ENCODE peak calls at places on chromosomes 7 and 10, in four cellular contexts. C, N, T and B are unnamed samples.
A peak's percentile ranks its signal among the peaks of the same experiment; 100 is the strongest.

GRCh38 chr7:70764004-70764691 is 367.8 kb upstream of the GALNT17 start:
- DNase-seq in T (no peak), N (no peak), C (no peak), B (no peak)

GRCh38 chr10:95864906-95865813 is 42.6 kb upstream of the CC2D2B start:
- DNase-seq in N (peak; percentile 30), T (peak; percentile 67), C (no peak), B (no peak)

GRCh38 chr7:102046373-102047117 is 229.1 kb downstream of the CUX1 start:
- DNase-seq in C (no peak), T (no peak), N (no peak), B (no peak)

GRCh38 chr7:11540271-11540761 is 291.7 kb downstream of the THSD7A start:
- DNase-seq in N (no peak), T (no peak), C (no peak), B (no peak)

GRCh38 chr10:124671486-124672075 is 72.6 kb downstream of the FAM53B start:
- DNase-seq in N (no peak), T (peak; percentile 45), C (no peak), B (no peak)

GRCh38 chr7:98357751-98358161 is 43.1 kb downstream of the BAIAP2L1 start:
- DNase-seq in N (peak; percentile 52), T (peak; percentile 89), C (no peak), B (no peak)

GRCh38 chr10:60236869-60237524 is 152.7 kb downstream of the ANK3 start:
- DNase-seq in T (no peak), N (peak; percentile 38), C (peak; percentile 5), B (no peak)

GRCh38 chr10:97549587-97550322 is 22.8 kb upstream of the ANKRD2 start:
- DNase-seq in T (no peak), C (no peak), N (no peak), B (no peak)

GRCh38 chr10:200405-200804 is 65.2 kb downstream of the ZMYND11 start:
- DNase-seq in T (no peak), N (no peak), C (no peak), B (no peak)

GRCh38 chr7:2116903-2117680 is 115.7 kb downstream of the MAD1L1 start:
- DNase-seq in C (no peak), T (no peak), N (no peak), B (no peak)

GRCh38 chr7:113976508-113976907 is 57.7 kb upstream of the PPP1R3A start:
- DNase-seq in N (no peak), T (no peak), C (no peak), B (no peak)

GRCh38 chr10:70784476-70784875 is 701 bp downstream of the TBATA start:
- DNase-seq in T (peak; percentile 33), C (no peak), N (no peak), B (no peak)

GRCh38 chr7:116986611-116987565 is 33.6 kb downstream of the ST7 start:
- DNase-seq in C (no peak), N (no peak), T (no peak), B (no peak)

GRCh38 chr10:132972149-132972985 is 30.0 kb upstream of the CFAP46 start:
- DNase-seq in T (no peak), N (no peak), C (no peak), B (no peak)

GRCh38 chr7:155356323-155357105 is 58.8 kb downstream of the INSIG1 start:
- DNase-seq in N (no peak), C (no peak), T (peak; percentile 29), B (no peak)

GRCh38 chr10:129728246-129728820 is 235.7 kb downstream of the EBF3 start:
- DNase-seq in N (peak; percentile 16), C (no peak), T (no peak), B (no peak)

GRCh38 chr7:92880212-92881090 is 44.1 kb upstream of the CDK6 start:
- DNase-seq in C (no peak), N (no peak), T (peak; percentile 47), B (no peak)

GRCh38 chr10:45640941-45641340 is 31.6 kb downstream of the ZFAND4 start:
- DNase-seq in N (no peak), T (no peak), C (no peak), B (no peak)

GRCh38 chr7:48176356-48176893 is 5.2 kb downstream of the ABCA13 start:
- DNase-seq in N (no peak), T (no peak), C (no peak), B (no peak)

GRCh38 chr7:95710711-95711110 is 61.6 kb upstream of the DYNC1I1 start:
- DNase-seq in T (no peak), C (no peak), N (no peak), B (no peak)

GRCh38 chr7:85924062-85924461 is 719.6 kb upstream of the GRM3 start:
- DNase-seq in T (no peak), C (no peak), N (no peak), B (no peak)

GRCh38 chr7:131602304-131602993 is 46.0 kb upstream of the PODXL start:
- DNase-seq in C (no peak), N (no peak), T (no peak), B (no peak)

GRCh38 chr10:57679916-57680315 is 587.8 kb downstream of the IPMK start:
- DNase-seq in C (no peak), T (no peak), N (no peak), B (no peak)

GRCh38 chr10:132696204-132696603 is 89.7 kb downstream of the NKX6-2 start:
- DNase-seq in N (no peak), C (no peak), T (no peak), B (no peak)

GRCh38 chr10:110353244-110354119 is 48.8 kb upstream of the SMNDC1 start:
- DNase-seq in T (peak; percentile 80), N (no peak), C (no peak), B (no peak)

GRCh38 chr10:119296703-119297102 is 89.3 kb downstream of the GRK5 start:
- DNase-seq in N (no peak), C (no peak), T (no peak), B (no peak)

GRCh38 chr7:82605247-82605864 is 161.8 kb upstream of the CACNA2D1 start:
- DNase-seq in T (peak; percentile 68), C (no peak), N (no peak), B (no peak)

GRCh38 chr10:93081834-93082233 is 8.1 kb downstream of the CYP26A1 start:
- DNase-seq in C (no peak), T (no peak), N (no peak), B (peak; percentile 66)

GRCh38 chr7:105672820-105673219 is 91.5 kb upstream of the EFCAB10 start:
- DNase-seq in T (no peak), N (no peak), C (no peak), B (no peak)

GRCh38 chr10:118799779-118800178 is 45.0 kb upstream of the CACUL1 start:
- DNase-seq in C (no peak), N (no peak), T (peak; percentile 24), B (no peak)

GRCh38 chr7:77940647-77941046 is 142.1 kb downstream of the PHTF2 start:
- DNase-seq in T (peak; percentile 30), N (no peak), C (no peak), B (no peak)

GRCh38 chr7:12855036-12855435 is 167.6 kb downstream of the ARL4A start:
- DNase-seq in C (no peak), T (no peak), N (no peak), B (no peak)

GRCh38 chr7:29426587-29426986 is 137.0 kb upstream of the PRR15 start:
- DNase-seq in T (no peak), N (no peak), C (no peak), B (no peak)

GRCh38 chr7:131111-132094 is 61.0 kb upstream of the FAM20C start:
- DNase-seq in C (no peak), N (no peak), T (no peak), B (no peak)

GRCh38 chr7:99791021-99791420 is 7.0 kb upstream of the CYP3A4 start:
- DNase-seq in C (no peak), N (no peak), T (no peak), B (no peak)

GRCh38 chr10:33263453-33263852 is 71.0 kb downstream of the NRP1 start:
- DNase-seq in C (no peak), T (no peak), N (no peak), B (no peak)

GRCh38 chr10:124105045-124105444 is 11.6 kb upstream of the CHST15 start:
- DNase-seq in T (no peak), C (no peak), N (no peak), B (no peak)

GRCh38 chr10:71531485-71532446 is 135.0 kb downstream of the CDH23 start:
- DNase-seq in T (no peak), C (no peak), N (no peak), B (no peak)

DNA sequence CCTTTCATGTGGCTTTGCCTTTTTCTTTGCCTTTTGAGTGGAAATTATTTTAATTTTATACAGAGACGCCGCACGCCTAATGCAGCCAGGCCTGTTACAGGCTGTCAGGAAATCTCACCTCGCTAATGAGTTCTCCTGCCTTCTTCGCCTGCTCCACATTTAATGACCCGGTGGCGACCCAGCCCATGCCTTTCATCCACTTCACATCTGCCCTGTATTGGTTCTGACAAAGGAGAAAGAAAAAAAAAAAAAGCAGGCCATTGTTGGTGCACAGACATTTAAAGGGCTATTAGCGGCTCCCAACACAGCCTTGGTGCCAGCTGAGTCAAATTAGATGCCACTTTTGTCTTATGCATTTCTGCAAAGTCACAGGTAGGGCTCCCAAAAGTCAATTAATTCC is 43.4 kb downstream of the NRAP start:
- DNase-seq in C (no peak), T (no peak), N (no peak), B (no peak)
- TF ChIP-seq CTCF in C (no peak), T (no peak), N (no peak), B (no peak)

GRCh38 chr7:142557971-142558582 is 191.2 kb upstream of the PRSS1 start:
- DNase-seq in N (no peak), T (peak; percentile 72), C (no peak), B (no peak)
- TF ChIP-seq CTCF in N (peak; percentile 31), T (peak; percentile 47), C (peak; percentile 45), B (peak; percentile 53)

GRCh38 chr7:150388709-150389531 is 9.8 kb downstream of the ZNF775 start:
- DNase-seq in N (peak; percentile 75), T (no peak), C (no peak), B (no peak)
- TF ChIP-seq CTCF in N (peak; percentile 51), T (no peak), C (peak; percentile 55), B (peak; percentile 12)

GRCh38 chr10:89367529-89367928 is 10.3 kb upstream of the IFIT1B start:
- DNase-seq in N (no peak), T (no peak), C (no peak), B (no peak)

GRCh38 chr10:89373916-89374711 is 3.7 kb upstream of the IFIT1B start:
- DNase-seq in N (peak; percentile 85), T (peak; percentile 53), C (peak; percentile 22), B (no peak)

GRCh38 chr10:89364533-89364932 is 13.3 kb upstream of the IFIT1B start:
- DNase-seq in T (no peak), C (no peak), N (no peak), B (no peak)

GRCh38 chr10:89371987-89372386 is 5.9 kb upstream of the IFIT1B start:
- DNase-seq in C (no peak), T (no peak), N (no peak), B (no peak)

GRCh38 chr10:89369142-89370105 is 8.4 kb upstream of the IFIT1B start:
- DNase-seq in N (no peak), T (peak; percentile 20), C (no peak), B (no peak)
- TF ChIP-seq CTCF in N (peak; percentile 17), T (peak; percentile 79), C (peak; percentile 48), B (peak; percentile 78)